ENCODE peak calls at places on chromosome 21, in eight cellular contexts. M is choroid plexus epithelial cell, Y is fibroblast of pulmonary artery, I is mucosa of descending colon, L is heart right ventricle, Z is upper lobe of right lung, R is BJ, Q is prostate gland. C is an unnamed sample.

GRCh38 chr21:15552914-15553491 is 176.8 kb upstream of the USP25 start:
- DNase-seq in L (no peak), I (no peak), Z (no peak), Q (no peak), M (peak), Y (peak), R (no peak), C (no peak)

GRCh38 chr21:15121097-15121654 is 56.4 kb upstream of the NRIP1 start:
- DNase-seq in Z (no peak), M (no peak), Y (no peak), I (no peak), Q (no peak), R (no peak), L (no peak), C (no peak)

GRCh38 chr21:10616535-10616934 is 95.2 kb downstream of the TPTE start:
- DNase-seq in Z (peak), R (no peak), I (no peak), M (no peak), Q (no peak), L (no peak), Y (no peak), C (no peak)

GRCh38 chr21:32494946-32495703 is 82.6 kb downstream of the EVA1C start:
- DNase-seq in L (no peak), Y (peak), Z (no peak), Q (peak), I (no peak), R (peak), M (peak), C (peak)

GRCh38 chr21:14215971-14216621 is at the start of gene RBM11:
- DNase-seq in Y (peak), R (no peak), I (peak), M (peak), Q (peak), Z (peak), L (peak), C (no peak)

GRCh38 chr21:15667010-15667409 is 62.8 kb upstream of the USP25 start:
- DNase-seq in Z (no peak), R (peak), M (peak), Q (no peak), I (no peak), L (no peak), Y (peak), C (peak)

GRCh38 chr21:27572681-27573080 is 605.8 kb upstream of the ADAMTS5 start:
- DNase-seq in Y (peak), R (peak), I (no peak), M (peak), Z (no peak), L (no peak), Q (no peak), C (peak)

GRCh38 chr21:15057290-15057689 is 7.5 kb downstream of the NRIP1 start:
- DNase-seq in Y (no peak), M (no peak), R (no peak), I (no peak), L (no peak), Z (no peak), Q (no peak), C (no peak)

GRCh38 chr21:32270748-32271147 is 8.1 kb downstream of the MIS18A start:
- DNase-seq in M (no peak), I (no peak), R (no peak), Z (no peak), Y (no peak), L (no peak), Q (no peak), C (no peak)

GRCh38 chr21:37072239-37072987 is 458 bp downstream of the PIGP start:
- DNase-seq in Q (peak), M (peak), L (peak), Z (peak), I (no peak), R (peak), Y (peak), C (no peak)

GRCh38 chr21:18782721-18783120 is 379.1 kb upstream of the TMPRSS15 start:
- DNase-seq in R (no peak), L (no peak), Q (no peak), Z (no peak), Y (no peak), M (no peak), I (no peak), C (no peak)

GRCh38 chr21:36684957-36685714 is 13.8 kb upstream of the SIM2 start:
- DNase-seq in I (no peak), M (no peak), R (no peak), Z (no peak), Q (no peak), Y (no peak), L (peak), C (no peak)

GRCh38 chr21:15122241-15122640 is 57.4 kb upstream of the NRIP1 start:
- DNase-seq in L (peak), I (no peak), M (no peak), Q (no peak), Y (no peak), Z (no peak), R (no peak), C (no peak)

GRCh38 chr21:26007911-26008579 is 162.5 kb downstream of the APP start:
- DNase-seq in I (no peak), Q (no peak), R (no peak), L (no peak), M (peak), Z (no peak), Y (no peak), C (no peak)

GRCh38 chr21:46425566-46425965 is 33.1 kb upstream of the DIP2A start:
- DNase-seq in Z (no peak), Q (no peak), I (peak), L (no peak), R (no peak), Y (no peak), M (no peak), C (no peak)

GRCh38 chr21:23740463-23740862 is 1866.8 kb downstream of the MRPL39 start:
- DNase-seq in M (no peak), Y (no peak), Q (no peak), I (no peak), L (no peak), Z (no peak), R (no peak), C (no peak)

GRCh38 chr21:33238146-33238545 is 8.4 kb downstream of the IFNAR2 start:
- DNase-seq in R (no peak), Z (no peak), Q (no peak), I (no peak), M (no peak), Y (no peak), L (no peak), C (no peak)

GRCh38 chr21:25459365-25459764 is 147.9 kb downstream of the MRPL39 start:
- DNase-seq in Q (no peak), Z (no peak), R (no peak), M (no peak), L (no peak), I (no peak), Y (no peak), C (no peak)

GRCh38 chr21:42959754-42960153 is 14.6 kb upstream of the PKNOX1 start:
- DNase-seq in Z (no peak), I (no peak), R (no peak), Q (no peak), M (no peak), Y (no peak), L (no peak), C (no peak)

GRCh38 chr21:36470294-36470693 is 9.6 kb downstream of the CLDN14 start:
- DNase-seq in Y (no peak), L (no peak), Z (peak), Q (no peak), R (no peak), M (peak), I (no peak), C (no peak)

GRCh38 chr21:15437873-15438272 is 291.9 kb upstream of the USP25 start:
- DNase-seq in Y (peak), Z (no peak), R (no peak), L (no peak), Q (no peak), I (no peak), M (peak), C (no peak)

GRCh38 chr21:14223365-14223764 is 7.4 kb downstream of the RBM11 start:
- DNase-seq in R (no peak), I (no peak), Y (no peak), M (no peak), L (no peak), Z (no peak), Q (no peak), C (no peak)

GRCh38 chr21:37780991-37781983 is 135.0 kb downstream of the KCNJ6 start:
- DNase-seq in L (no peak), Y (no peak), I (no peak), R (no peak), M (no peak), Z (no peak), Q (no peak), C (no peak)

GRCh38 chr21:24514081-24514733 is 1093.1 kb downstream of the MRPL39 start:
- DNase-seq in M (peak), Q (no peak), Z (no peak), L (no peak), I (no peak), R (no peak), Y (peak), C (no peak)

GRCh38 chr21:32978346-32979270 is 47.1 kb upstream of the OLIG2 start:
- DNase-seq in M (no peak), L (no peak), Y (no peak), Q (no peak), Z (no peak), R (no peak), I (no peak), C (no peak)

GRCh38 chr21:46504681-46505080 is 46.0 kb downstream of the DIP2A start:
- DNase-seq in I (no peak), Y (no peak), R (no peak), L (no peak), M (no peak), Z (no peak), Q (no peak), C (no peak)

GRCh38 chr21:43721225-43721605 is 2.3 kb downstream of the PDXK start:
- DNase-seq in I (no peak), Y (no peak), L (no peak), M (no peak), R (no peak), Q (no peak), Z (no peak), C (no peak)

GRCh38 chr21:41763398-41763931 is 3.4 kb downstream of the RIPK4 start:
- DNase-seq in Z (no peak), L (no peak), I (no peak), Q (peak), Y (no peak), M (no peak), R (no peak), C (no peak)

GRCh38 chr21:41764558-41765392 is 2.1 kb downstream of the RIPK4 start:
- DNase-seq in R (no peak), L (no peak), Y (no peak), Q (no peak), M (no peak), Z (no peak), I (no peak), C (no peak)

GRCh38 chr21:41765393-41765950 is 1.4 kb downstream of the RIPK4 start:
- DNase-seq in I (no peak), M (no peak), Y (no peak), R (no peak), Q (no peak), Z (no peak), L (no peak), C (no peak)

GRCh38 chr21:41762753-41763152 is 4.1 kb downstream of the RIPK4 start:
- DNase-seq in Y (no peak), L (no peak), Z (no peak), I (no peak), M (no peak), Q (no peak), R (no peak), C (no peak)

DNA sequence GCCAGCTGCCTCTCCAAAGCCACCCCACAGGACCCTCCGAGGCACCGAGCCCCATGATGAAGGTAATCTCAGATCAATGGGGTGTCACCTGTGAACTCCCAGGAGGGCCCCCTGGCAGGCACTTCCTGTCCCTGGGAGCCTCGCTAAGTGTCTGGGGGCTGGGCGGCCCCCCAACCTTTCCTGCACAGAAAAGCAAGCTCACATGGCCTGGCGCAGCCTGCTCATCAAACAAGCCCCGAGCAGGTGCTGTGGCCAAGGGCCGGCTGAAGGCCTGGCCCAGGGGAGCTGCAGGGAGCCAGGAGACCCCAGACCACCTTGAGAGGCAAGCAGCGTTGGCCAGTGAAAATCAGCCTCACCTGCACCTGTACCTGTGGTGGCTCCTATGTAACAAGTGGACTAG is 2.9 kb downstream of the RIPK4 start:
- DNase-seq in Q (no peak), R (no peak), I (no peak), Z (no peak), L (no peak), M (no peak), Y (no peak), C (no peak)
- H3K4me3 ChIP-seq in Q (no peak), R (no peak), I (no peak), Z (no peak), L (no peak), M (no peak), Y (no peak), C (no peak)

DNA sequence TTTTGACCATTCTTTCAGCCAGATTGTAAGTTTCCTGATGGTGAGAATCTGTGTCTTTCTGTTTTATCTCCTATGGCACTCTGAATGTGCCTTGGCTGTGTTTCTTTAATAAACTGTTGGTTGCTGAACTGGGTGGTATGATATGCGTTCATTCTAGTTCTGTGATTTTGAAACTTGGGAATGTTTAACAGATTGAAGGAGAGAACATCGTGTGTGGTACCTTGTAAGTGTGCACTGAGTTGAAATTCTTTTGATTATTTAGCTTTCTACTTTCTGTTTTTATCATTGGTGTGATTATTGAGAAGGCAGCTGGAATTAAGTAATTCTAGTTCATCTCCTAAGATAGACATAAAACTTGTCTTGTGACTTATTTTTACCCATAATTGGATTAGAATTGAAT is 4.6 kb downstream of the BACH1 start:
- DNase-seq in R (no peak), I (no peak), Z (no peak), Q (no peak), Y (no peak), L (no peak), M (no peak), C (no peak)
- H3K4me3 ChIP-seq in R (no peak), I (no peak), Z (peak), Q (no peak), Y (no peak), L (no peak), M (no peak), C (peak)

DNA sequence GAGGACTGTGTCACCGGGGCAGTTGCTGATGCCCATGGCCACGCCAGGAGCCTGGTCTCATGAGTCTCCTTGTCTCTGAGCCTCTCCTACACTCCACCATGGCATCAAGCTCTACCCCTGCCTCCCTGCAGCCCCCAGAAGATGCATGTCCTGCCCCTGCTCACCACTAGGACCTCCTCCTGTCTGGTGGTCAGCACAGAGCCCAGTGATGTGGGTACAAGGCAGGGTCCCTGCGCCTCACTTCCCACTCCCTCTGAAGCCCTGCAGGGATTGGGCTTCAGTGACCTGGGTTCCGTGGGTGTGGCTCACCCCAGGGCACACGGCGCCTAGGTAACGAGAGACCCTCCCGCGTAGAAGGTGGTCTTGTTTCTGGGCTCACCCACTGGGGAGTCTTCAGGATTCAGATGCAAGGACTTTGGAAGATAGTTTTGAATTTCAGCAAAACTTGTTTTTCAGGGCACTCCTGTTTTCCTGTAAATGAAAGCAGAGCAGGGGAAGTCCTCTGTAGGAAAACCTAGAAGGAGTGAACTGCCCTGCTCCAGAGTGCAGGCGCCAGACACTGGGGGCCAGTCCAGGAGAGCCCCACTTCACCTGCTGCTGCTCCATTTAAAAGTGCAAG is 2.8 kb downstream of the COL18A1 start:
- DNase-seq in L (no peak), R (no peak), I (peak), M (no peak), Q (no peak), Y (no peak), Z (no peak), C (no peak)
- H3K4me3 ChIP-seq in L (no peak), R (no peak), I (no peak), M (no peak), Q (no peak), Y (no peak), Z (no peak), C (no peak)

GRCh38 chr21:34892196-34892595 is 156.9 kb downstream of the RUNX1 start:
- DNase-seq in I (no peak), Q (no peak), R (no peak), Y (no peak), L (no peak), Z (no peak), M (no peak), C (no peak)

GRCh38 chr21:34890258-34890723 is 158.8 kb downstream of the RUNX1 start:
- DNase-seq in R (no peak), Z (no peak), I (no peak), Y (no peak), M (no peak), L (no peak), Q (no peak), C (no peak)

GRCh38 chr21:34891610-34891943 is 157.5 kb downstream of the RUNX1 start:
- DNase-seq in R (no peak), Q (no peak), I (no peak), Z (no peak), Y (no peak), M (no peak), L (no peak), C (no peak)

GRCh38 chr21:34889537-34890257 is 159.4 kb downstream of the RUNX1 start:
- DNase-seq in M (peak), Z (peak), I (peak), Q (peak), R (no peak), L (peak), Y (peak), C (no peak)

DNA sequence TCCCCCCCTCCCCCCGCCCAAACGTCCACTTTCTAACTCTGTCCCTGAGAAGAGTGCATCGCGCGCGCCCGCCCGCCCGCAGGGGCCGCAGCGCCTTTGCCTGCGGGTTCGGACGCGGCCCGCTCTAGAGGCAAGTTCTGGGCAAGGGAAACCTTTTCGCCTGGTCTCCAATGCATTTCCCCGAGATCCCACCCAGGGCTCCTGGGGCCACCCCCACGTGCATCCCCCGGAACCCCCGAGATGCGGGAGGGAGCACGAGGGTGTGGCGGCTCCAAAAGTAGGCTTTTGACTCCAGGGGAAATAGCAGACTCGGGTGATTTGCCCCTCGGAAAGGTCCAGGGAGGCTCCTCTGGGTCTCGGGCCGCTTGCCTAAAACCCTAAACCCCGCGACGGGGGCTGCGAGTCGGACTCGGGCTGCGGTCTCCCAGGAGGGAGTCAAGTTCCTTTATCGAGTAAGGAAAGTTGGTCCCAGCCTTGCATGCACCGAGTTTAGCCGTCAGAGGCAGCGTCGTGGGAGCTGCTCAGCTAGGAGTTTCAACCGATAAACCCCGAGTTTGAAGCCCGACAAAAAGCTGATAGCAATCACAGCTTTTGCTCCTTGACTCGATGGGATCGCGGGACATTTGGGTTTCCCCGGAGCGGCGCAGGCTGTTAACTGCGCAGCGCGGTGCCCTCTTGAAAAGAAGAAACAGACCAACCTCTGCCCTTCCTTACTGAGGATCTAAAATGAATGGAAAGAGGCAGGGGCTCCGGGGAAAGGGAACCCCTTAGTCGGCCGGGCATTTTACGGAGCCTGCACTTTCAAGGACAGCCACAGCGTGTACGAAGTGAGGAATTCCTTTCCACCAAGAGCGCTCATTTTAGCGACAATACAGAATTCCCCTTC is 158.1 kb downstream of the RUNX1 start:
- DNase-seq in Z (no peak), Y (peak), Q (no peak), I (peak), L (peak), M (peak), R (no peak), C (no peak)
- H3K4me3 ChIP-seq in Z (peak), Y (peak), Q (no peak), I (no peak), L (peak), M (peak), R (peak), C (peak)

GRCh38 chr21:39633043-39633442 is 20.3 kb downstream of the B3GALT5 start:
- DNase-seq in M (peak), Z (no peak), Q (no peak), L (no peak), R (peak), I (no peak), Y (no peak), C (no peak)

GRCh38 chr21:39631842-39632577 is 19.3 kb downstream of the B3GALT5 start:
- DNase-seq in I (no peak), M (no peak), Y (no peak), R (no peak), Q (no peak), Z (no peak), L (no peak), C (no peak)

GRCh38 chr21:39630827-39631226 is 18.1 kb downstream of the B3GALT5 start:
- DNase-seq in Y (no peak), I (no peak), Z (no peak), L (no peak), R (no peak), M (no peak), Q (no peak), C (no peak)

GRCh38 chr21:39628380-39628779 is 15.6 kb downstream of the B3GALT5 start:
- DNase-seq in Z (no peak), Y (no peak), I (no peak), L (no peak), M (no peak), Q (no peak), R (no peak), C (no peak)

GRCh38 chr21:39630191-39630591 is 17.5 kb downstream of the B3GALT5 start:
- DNase-seq in I (no peak), Q (no peak), Z (no peak), R (no peak), M (peak), L (no peak), Y (no peak), C (no peak)
- H3K4me3 ChIP-seq in I (no peak), Q (no peak), Z (no peak), R (no peak), M (no peak), L (no peak), Y (no peak), C (peak)

GRCh38 chr21:38997051-38997450 is 186.2 kb downstream of the PSMG1 start:
- DNase-seq in Q (no peak), M (no peak), Z (no peak), Y (no peak), L (no peak), I (no peak), R (no peak), C (no peak)
- H3K4me3 ChIP-seq in Q (no peak), M (no peak), Z (no peak), Y (no peak), L (no peak), I (no peak), R (no peak), C (no peak)

DNA sequence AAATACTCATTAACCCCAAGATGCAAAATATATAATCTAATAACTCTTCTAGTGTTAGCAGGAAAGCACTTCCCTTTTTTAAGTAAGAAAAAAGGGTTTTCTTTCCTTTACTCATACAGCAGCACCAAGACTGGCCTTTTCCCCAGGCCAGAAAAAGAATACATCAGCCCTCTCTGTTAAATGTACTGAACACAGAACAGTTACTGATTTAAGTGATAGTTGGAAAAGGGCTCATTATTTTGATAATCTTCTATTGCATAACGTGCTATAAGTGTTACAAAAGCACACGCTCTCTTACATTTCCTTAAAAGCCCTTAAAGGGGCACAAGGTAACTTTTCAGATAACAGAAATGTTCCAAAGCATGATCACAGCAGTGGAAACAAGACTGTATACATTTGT is 142.9 kb downstream of the TIAM1 start:
- DNase-seq in R (no peak), I (no peak), Y (peak), L (no peak), Z (no peak), Q (no peak), M (peak), C (no peak)
- H3K4me3 ChIP-seq in R (no peak), I (no peak), Y (no peak), L (no peak), Z (no peak), Q (no peak), M (no peak), C (no peak)